ENCODE peak calls at places on chromosomes 7 and 10, in eight cellular contexts. B, I, A, J, V, G, E and D are unnamed samples.

GRCh38 chr10:128296608-128297007 is 170.4 kb upstream of the MKI67 start:
- DNase-seq in B (no peak), I (no peak), A (no peak), J (no peak), V (no peak), G (no peak), E (no peak), D (no peak)

GRCh38 chr7:76372984-76373833 is 14.4 kb upstream of the YWHAG start:
- DNase-seq in B (no peak), I (no peak), A (peak; percentile 64), J (no peak), V (no peak), G (no peak), E (no peak), D (no peak)

GRCh38 chr10:12481956-12482355 is 132.6 kb downstream of the CAMK1D start:
- DNase-seq in B (no peak), I (no peak), A (no peak), J (no peak), V (no peak), G (no peak), E (no peak), D (no peak)

GRCh38 chr10:4488924-4489323 is 337.1 kb upstream of the AKR1E2 start:
- DNase-seq in B (no peak), I (no peak), A (no peak), J (no peak), V (no peak), G (no peak), E (no peak), D (no peak)

GRCh38 chr7:103632972-103633371 is 187.0 kb upstream of the SLC26A5 start:
- DNase-seq in B (no peak), I (no peak), A (no peak), J (no peak), V (no peak), G (no peak), E (no peak), D (no peak)

GRCh38 chr10:14653271-14654161 is 121.2 kb downstream of the FAM107B start:
- DNase-seq in B (no peak), I (no peak), A (peak; percentile 91), J (no peak), V (no peak), G (peak; percentile 23), E (peak; percentile 55), D (peak; percentile 50)

GRCh38 chr7:152335900-152336571 is 99.8 kb downstream of the KMT2C start:
- DNase-seq in B (no peak), I (no peak), A (no peak), J (no peak), V (no peak), G (peak; percentile 57), E (no peak), D (peak; percentile 16)

GRCh38 chr7:75639071-75639892 is 99.5 kb downstream of the HIP1 start:
- DNase-seq in B (peak; percentile 80), I (peak; percentile 9), A (peak; percentile 48), J (peak; percentile 54), V (peak; percentile 28), G (peak; percentile 54), E (no peak), D (peak; percentile 45)

GRCh38 chr7:26648429-26649015 is 215.9 kb downstream of the SKAP2 start:
- DNase-seq in B (no peak), I (no peak), A (peak; percentile 77), J (no peak), V (no peak), G (no peak), E (no peak), D (no peak)

GRCh38 chr7:130960208-130960988 is 226.4 kb upstream of the KLF14 start:
- DNase-seq in B (peak; percentile 35), I (no peak), A (peak; percentile 98), J (no peak), V (peak; percentile 71), G (no peak), E (peak; percentile 84), D (no peak)

GRCh38 chr10:25696013-25696708 is 237.9 kb upstream of the MYO3A start:
- DNase-seq in B (no peak), I (no peak), A (no peak), J (no peak), V (no peak), G (no peak), E (no peak), D (no peak)

GRCh38 chr10:15035385-15036301 is 8.1 kb upstream of the OLAH start:
- DNase-seq in B (no peak), I (no peak), A (peak; percentile 33), J (no peak), V (no peak), G (peak; percentile 59), E (peak; percentile 40), D (peak; percentile 63)

GRCh38 chr10:35595106-35595505 is 10.0 kb upstream of the GJD4 start:
- DNase-seq in B (no peak), I (no peak), A (no peak), J (no peak), V (no peak), G (no peak), E (no peak), D (no peak)

GRCh38 chr10:74244097-74244685 is 93.2 kb downstream of the ADK start:
- DNase-seq in B (no peak), I (no peak), A (peak; percentile 22), J (peak; percentile 12), V (peak; percentile 27), G (peak; percentile 28), E (no peak), D (peak; percentile 32)

GRCh38 chr7:23863209-23863798 is 153.3 kb downstream of the STK31 start:
- DNase-seq in B (peak; percentile 10), I (no peak), A (peak; percentile 49), J (peak; percentile 3), V (no peak), G (no peak), E (no peak), D (peak; percentile 41)

GRCh38 chr7:139715194-139715815 is 62.5 kb downstream of the HIPK2 start:
- DNase-seq in B (no peak), I (no peak), A (no peak), J (no peak), V (no peak), G (no peak), E (no peak), D (no peak)

GRCh38 chr7:2730846-2731770 is 43.1 kb downstream of the AMZ1 start:
- DNase-seq in B (no peak), I (no peak), A (no peak), J (no peak), V (no peak), G (no peak), E (no peak), D (no peak)

GRCh38 chr10:608331-609265 is 80.9 kb downstream of the DIP2C start:
- DNase-seq in B (no peak), I (no peak), A (no peak), J (no peak), V (no peak), G (no peak), E (no peak), D (no peak)

GRCh38 chr7:19455508-19456132 is 253.2 kb downstream of the POLR1F start:
- DNase-seq in B (no peak), I (no peak), A (no peak), J (no peak), V (no peak), G (no peak), E (no peak), D (no peak)

GRCh38 chr7:18941197-18941596 is 176.2 kb downstream of the TWIST1 start:
- DNase-seq in B (no peak), I (no peak), A (no peak), J (no peak), V (no peak), G (no peak), E (no peak), D (no peak)

GRCh38 chr7:148334959-148335577 is 255.5 kb upstream of the C7orf33 start:
- DNase-seq in B (no peak), I (no peak), A (peak; percentile 15), J (peak; percentile 33), V (no peak), G (no peak), E (no peak), D (peak; percentile 31)

GRCh38 chr7:121313793-121314676 is 14.8 kb upstream of the WNT16 start:
- DNase-seq in B (peak; percentile 13), I (no peak), A (peak; percentile 86), J (peak; percentile 80), V (no peak), G (no peak), E (no peak), D (no peak)

GRCh38 chr10:72259491-72260214 is 14.1 kb upstream of the DDIT4 start:
- DNase-seq in B (no peak), I (no peak), A (peak; percentile 90), J (no peak), V (no peak), G (no peak), E (peak; percentile 69), D (peak; percentile 43)

GRCh38 chr10:11153766-11154165 is 136.1 kb downstream of the CELF2 start:
- DNase-seq in B (no peak), I (no peak), A (no peak), J (no peak), V (no peak), G (no peak), E (no peak), D (no peak)

GRCh38 chr10:116780691-116781205 is 38.4 kb upstream of the HSPA12A start:
- DNase-seq in B (no peak), I (no peak), A (no peak), J (no peak), V (no peak), G (no peak), E (no peak), D (no peak)

GRCh38 chr7:74438327-74438726 is 15.4 kb upstream of the GTF2IRD1 start:
- DNase-seq in B (no peak), I (no peak), A (no peak), J (no peak), V (no peak), G (no peak), E (no peak), D (no peak)